ENCODE peak calls at places on chromosomes 3 and 15, in ten cellular contexts. O, X, S, V, C, E, P, Q, Y and Z are unnamed samples.

GRCh38 chr3:143482106-143483088 is 362.8 kb downstream of the CHST2 start:
- DNase-seq in O (no peak), Y (no peak), Q (no peak), X (no peak), P (no peak), V (no peak), C (no peak), S (no peak), E (no peak), Z (no peak)

GRCh38 chr15:40937762-40938529 is 8.8 kb downstream of the DLL4 start:
- DNase-seq in E (no peak), X (no peak), P (peak), O (no peak), Q (no peak), Y (no peak), V (no peak), C (no peak), S (no peak), Z (peak)

GRCh38 chr3:14481646-14482036 is 58.5 kb downstream of the GRIP2 start:
- DNase-seq in C (no peak), E (no peak), Y (no peak), S (no peak), V (no peak), Q (no peak), P (peak), O (no peak), X (peak), Z (no peak)

GRCh38 chr3:11678735-11679134 is 35.0 kb upstream of the VGLL4 start:
- DNase-seq in P (no peak), S (no peak), C (no peak), Y (no peak), E (no peak), V (no peak), X (no peak), O (no peak), Q (no peak), Z (no peak)

GRCh38 chr15:67030036-67030762 is 35.2 kb upstream of the SMAD3 start:
- DNase-seq in C (no peak), S (no peak), O (no peak), P (no peak), Q (no peak), E (no peak), V (no peak), X (no peak), Y (no peak), Z (no peak)

GRCh38 chr3:45199837-45200648 is 26.0 kb downstream of the TMEM158 start:
- DNase-seq in O (peak), S (no peak), Q (peak), P (no peak), E (peak), C (no peak), X (no peak), V (no peak), Y (peak), Z (no peak)

GRCh38 chr15:74027688-74028087 is 33.2 kb downstream of the PML start:
- DNase-seq in E (no peak), S (no peak), V (no peak), Y (no peak), C (no peak), O (no peak), P (no peak), Q (no peak), X (no peak), Z (no peak)

GRCh38 chr15:66743703-66744536 is 41.9 kb downstream of the SMAD6 start:
- DNase-seq in C (no peak), S (peak), E (peak), V (no peak), X (no peak), Q (peak), P (peak), O (peak), Y (no peak), Z (no peak)

GRCh38 chr3:136545664-136546266 is 206.4 kb downstream of the STAG1 start:
- DNase-seq in V (no peak), Q (peak), X (no peak), E (no peak), Y (peak), O (peak), S (no peak), P (no peak), C (no peak), Z (no peak)

GRCh38 chr15:75578206-75578947 is 738 bp downstream of the PTPN9 start:
- DNase-seq in O (no peak), Y (peak), P (peak), S (peak), C (no peak), Q (no peak), X (peak), E (peak), V (peak), Z (no peak)

GRCh38 chr3:183515968-183516851 is 39.3 kb downstream of the KLHL6 start:
- DNase-seq in V (no peak), P (no peak), E (no peak), Q (no peak), Y (no peak), O (no peak), X (no peak), S (no peak), C (no peak), Z (no peak)

GRCh38 chr3:130715616-130716015 is 31.0 kb downstream of the PIK3R4 start:
- DNase-seq in P (no peak), S (no peak), V (no peak), C (no peak), X (no peak), Y (no peak), E (no peak), O (no peak), Q (no peak), Z (no peak)

GRCh38 chr3:5190147-5190791 is 2.8 kb downstream of the EDEM1 start:
- DNase-seq in Y (no peak), S (no peak), E (no peak), Q (no peak), C (no peak), P (no peak), X (no peak), V (no peak), O (no peak), Z (no peak)

GRCh38 chr3:112974894-112975293 is at the start of gene CD200R1:
- DNase-seq in P (no peak), O (no peak), V (no peak), C (no peak), X (no peak), E (no peak), Q (no peak), Y (no peak), S (no peak), Z (no peak)

GRCh38 chr15:74541494-74542191 is 623 bp downstream of the ARID3B start:
- DNase-seq in Y (peak), O (peak), C (no peak), P (peak), Q (peak), S (peak), X (no peak), E (peak), V (peak), Z (no peak)

GRCh38 chr3:129608087-129608935 is 1.8 kb upstream of the PLXND1 start:
- DNase-seq in Q (peak), S (no peak), O (peak), P (peak), V (no peak), E (peak), X (no peak), Y (peak), C (no peak), Z (no peak)

GRCh38 chr15:65077981-65078352 is 1.4 kb downstream of the KBTBD13 start:
- DNase-seq in E (peak), S (peak), O (peak), P (peak), Y (peak), Q (peak), X (peak), C (no peak), V (peak), Z (peak)

GRCh38 chr3:192933779-192934456 is 16.3 kb upstream of the MB21D2 start:
- DNase-seq in V (no peak), S (no peak), X (no peak), C (no peak), E (no peak), Q (no peak), Y (no peak), P (no peak), O (peak), Z (no peak)

GRCh38 chr3:73808862-73809509 is 184.2 kb upstream of the PDZRN3 start:
- DNase-seq in S (no peak), V (no peak), Q (peak), O (peak), P (no peak), E (no peak), C (no peak), Y (no peak), X (no peak), Z (no peak)

GRCh38 chr3:98395111-98395510 is 4.6 kb downstream of the OR5K3 start:
- DNase-seq in X (no peak), O (no peak), P (no peak), E (no peak), S (no peak), Q (no peak), V (no peak), C (no peak), Y (no peak), Z (no peak)

GRCh38 chr15:100571592-100572167 is 30.3 kb downstream of the LINS1 start:
- DNase-seq in V (no peak), E (no peak), C (no peak), Y (no peak), P (no peak), Q (no peak), O (no peak), S (no peak), X (no peak), Z (no peak)

GRCh38 chr3:139654637-139655365 is 23.0 kb downstream of the NMNAT3 start:
- DNase-seq in S (no peak), Q (no peak), Y (no peak), V (no peak), C (no peak), O (no peak), X (no peak), P (no peak), E (no peak), Z (no peak)

GRCh38 chr15:27201425-27201824 is 230.4 kb downstream of the GABRG3 start:
- DNase-seq in C (no peak), O (no peak), Q (no peak), V (no peak), X (no peak), S (no peak), E (no peak), P (no peak), Y (no peak), Z (no peak)

GRCh38 chr3:129106320-129106719 is 15.3 kb downstream of the RAB43 start:
- DNase-seq in X (no peak), C (no peak), S (no peak), V (no peak), Q (no peak), Y (no peak), E (no peak), P (peak), O (no peak), Z (peak)

GRCh38 chr3:52089691-52090090 is 33.3 kb upstream of the DUSP7 start:
- DNase-seq in E (no peak), P (peak), Y (no peak), C (no peak), X (no peak), O (no peak), V (no peak), Q (no peak), S (no peak), Z (no peak)

GRCh38 chr3:33954956-33955355 is 156.5 kb downstream of the PDCD6IP start:
- DNase-seq in O (peak), Q (no peak), X (no peak), C (no peak), V (no peak), S (no peak), Y (peak), P (no peak), E (no peak), Z (no peak)

GRCh38 chr3:23590874-23591273 is 214.9 kb upstream of the UBE2E1 start:
- DNase-seq in O (no peak), P (no peak), E (no peak), Y (no peak), S (no peak), X (no peak), V (no peak), C (no peak), Q (no peak), Z (no peak)

GRCh38 chr15:65156692-65157091 is 23.1 kb upstream of the PDCD7 start:
- DNase-seq in O (no peak), E (no peak), P (no peak), Y (no peak), Q (no peak), S (no peak), V (no peak), C (no peak), X (no peak), Z (no peak)

GRCh38 chr15:22241451-22241850 is 161.1 kb downstream of the OR4M2 start:
- DNase-seq in E (no peak), Q (no peak), V (no peak), Y (no peak), X (no peak), O (no peak), P (no peak), S (no peak), C (no peak), Z (no peak)

GRCh38 chr3:82080261-82080660 is 318.8 kb upstream of the GBE1 start:
- DNase-seq in Q (peak), X (no peak), P (no peak), E (no peak), O (peak), Y (peak), V (no peak), C (no peak), S (no peak), Z (peak)

GRCh38 chr3:13200951-13201350 is 127.7 kb upstream of the IQSEC1 start:
- DNase-seq in Y (no peak), S (peak), O (peak), P (no peak), E (no peak), X (no peak), V (no peak), C (no peak), Q (no peak), Z (no peak)

GRCh38 chr15:48451241-48451640 is 120.0 kb downstream of the DUT start:
- DNase-seq in C (no peak), Y (peak), Q (no peak), V (no peak), X (no peak), P (no peak), S (no peak), O (no peak), E (no peak), Z (no peak)

GRCh38 chr3:47408839-47409229 is 28.0 kb downstream of the PTPN23 start:
- DNase-seq in X (no peak), S (no peak), V (no peak), P (no peak), O (no peak), E (no peak), C (no peak), Q (no peak), Y (no peak), Z (no peak)

GRCh38 chr3:120177151-120177550 is 82.9 kb upstream of the GSK3B start:
- DNase-seq in V (no peak), Q (peak), X (no peak), E (peak), C (peak), S (no peak), O (peak), P (peak), Y (peak), Z (peak)

GRCh38 chr15:79738198-79738597 is 158.6 kb downstream of the MTHFS start:
- DNase-seq in P (no peak), S (no peak), O (no peak), E (no peak), C (no peak), Q (no peak), Y (no peak), X (no peak), V (no peak), Z (no peak)

GRCh38 chr3:99544819-99545281 is 93.5 kb upstream of the COL8A1 start:
- DNase-seq in O (peak), V (no peak), Q (peak), Y (peak), C (no peak), X (no peak), P (peak), S (peak), E (no peak), Z (no peak)

GRCh38 chr15:73321496-73322344 is 47.0 kb downstream of the HCN4 start:
- DNase-seq in C (no peak), Y (no peak), X (peak), E (no peak), Q (no peak), S (no peak), P (no peak), O (no peak), V (peak), Z (no peak)

GRCh38 chr15:32956006-32956405 is 238.2 kb downstream of the GREM1 start:
- DNase-seq in C (peak), X (no peak), Q (peak), E (no peak), P (no peak), V (no peak), S (no peak), Y (peak), O (peak), Z (no peak)

GRCh38 chr3:129827765-129828164 is 65.7 kb downstream of the TMCC1 start:
- DNase-seq in X (peak), V (no peak), Q (no peak), S (no peak), C (no peak), Y (no peak), O (no peak), P (peak), E (no peak), Z (no peak)

DNA sequence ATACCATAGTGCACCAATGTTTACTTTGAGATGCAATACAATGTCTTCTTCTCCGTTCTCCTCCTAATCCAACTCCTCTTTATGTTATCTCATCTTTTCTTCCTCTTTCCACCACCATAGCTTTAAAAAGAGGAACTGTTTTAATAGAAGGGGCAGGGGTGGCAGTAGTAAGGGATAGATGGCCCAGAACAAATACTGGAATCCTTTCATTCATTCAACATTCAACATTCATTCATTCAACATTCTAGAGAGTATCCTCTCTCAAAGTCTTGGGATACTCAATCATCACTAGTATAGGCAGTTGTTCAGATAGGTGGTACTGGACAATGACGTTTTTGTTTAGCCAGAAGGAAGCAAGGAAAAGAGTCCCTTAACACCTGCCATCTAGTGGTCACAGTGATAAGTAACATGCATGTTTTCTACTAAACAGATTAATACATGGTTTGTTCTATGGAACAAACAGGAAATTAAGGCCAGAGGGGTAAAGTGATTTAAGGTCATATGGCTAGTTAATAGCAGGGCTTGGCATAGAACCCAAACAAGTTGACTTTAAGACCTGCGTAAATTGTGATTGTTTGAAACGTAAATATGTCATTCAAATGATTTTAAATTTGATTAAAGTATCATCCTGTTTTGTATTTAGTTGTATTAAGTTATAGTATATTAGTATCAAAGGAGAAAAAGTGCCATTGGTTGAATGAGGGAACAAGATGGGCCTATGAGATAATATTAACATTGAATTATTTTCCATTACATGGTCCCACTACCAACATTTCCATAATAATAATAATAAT is 26.9 kb upstream of the EHHADH start:
- DNase-seq in P (no peak), Y (peak), S (no peak), E (no peak), O (peak), V (no peak), X (no peak), C (peak), Q (peak), Z (no peak)
- H3K4me3 ChIP-seq in P (no peak), Y (no peak), S (no peak), E (no peak), O (no peak), V (no peak), X (no peak), C (no peak), Q (no peak), Z (no peak)

GRCh38 chr3:174377684-174378083 is 481.4 kb upstream of the NAALADL2 start:
- DNase-seq in E (no peak), Y (no peak), X (no peak), P (no peak), O (no peak), V (no peak), Q (no peak), S (no peak), C (no peak), Z (no peak)
- H3K4me3 ChIP-seq in E (no peak), Y (no peak), X (no peak), P (no peak), O (no peak), V (no peak), Q (no peak), S (no peak), C (no peak), Z (no peak)

DNA sequence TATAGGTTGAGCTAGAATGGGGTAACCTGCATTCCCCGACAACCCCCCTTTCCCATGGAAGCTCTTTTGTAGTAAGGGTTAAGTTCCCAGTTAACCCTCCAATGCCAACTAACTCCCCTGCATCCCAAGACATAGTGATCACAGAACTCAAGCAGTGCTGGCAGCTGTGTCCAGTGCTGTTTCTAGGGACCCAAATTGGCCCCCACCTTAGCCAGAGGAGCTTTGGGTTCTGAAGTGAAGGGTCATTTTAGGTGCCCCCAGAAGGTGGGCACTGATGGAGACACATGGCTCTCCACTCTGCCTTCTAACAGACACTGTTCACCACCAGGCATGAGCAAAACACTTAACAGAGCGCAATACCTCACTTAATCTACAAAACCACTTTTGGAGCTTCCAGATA is 7.1 kb downstream of the FBXL22 start:
- DNase-seq in C (no peak), X (no peak), P (peak), V (no peak), O (no peak), Q (no peak), Y (no peak), E (no peak), S (no peak), Z (no peak)
- H3K4me3 ChIP-seq in C (no peak), X (no peak), P (no peak), V (no peak), O (no peak), Q (no peak), Y (no peak), E (no peak), S (no peak), Z (no peak)

GRCh38 chr3:8627949-8628348 is 16.6 kb downstream of the SSUH2 start:
- DNase-seq in S (no peak), P (no peak), X (no peak), O (no peak), C (no peak), E (no peak), Y (no peak), V (peak), Q (no peak), Z (no peak)

GRCh38 chr3:8627541-8627940 is 17.1 kb downstream of the SSUH2 start:
- DNase-seq in O (no peak), V (peak), S (no peak), C (no peak), E (no peak), X (no peak), P (no peak), Y (no peak), Q (no peak), Z (no peak)

GRCh38 chr3:8632402-8633237 is 12.0 kb downstream of the SSUH2 start:
- DNase-seq in S (no peak), Y (no peak), O (no peak), C (no peak), P (no peak), V (peak), E (no peak), Q (no peak), X (no peak), Z (no peak)

GRCh38 chr3:8625991-8626390 is 18.6 kb downstream of the SSUH2 start:
- DNase-seq in C (no peak), Y (no peak), S (no peak), V (peak), E (no peak), O (peak), X (no peak), Q (peak), P (no peak), Z (no peak)

GRCh38 chr3:8629151-8630021 is 15.2 kb downstream of the SSUH2 start:
- DNase-seq in Q (peak), P (no peak), E (peak), S (no peak), X (no peak), C (peak), V (peak), Y (peak), O (peak), Z (no peak)
- H3K4me3 ChIP-seq in Q (no peak), P (no peak), E (no peak), S (no peak), X (no peak), C (no peak), V (no peak), Y (no peak), O (no peak), Z (no peak)

GRCh38 chr3:159948423-159949140 is 40.1 kb upstream of the IL12A start:
- DNase-seq in O (no peak), Y (no peak), P (no peak), C (no peak), E (no peak), X (no peak), V (no peak), Q (no peak), S (no peak), Z (no peak)

GRCh38 chr3:159951580-159951979 is 37.1 kb upstream of the IL12A start:
- DNase-seq in P (no peak), S (no peak), X (no peak), Q (no peak), C (no peak), Y (no peak), V (no peak), O (no peak), E (no peak), Z (no peak)

GRCh38 chr3:159947220-159947619 is 41.4 kb upstream of the IL12A start:
- DNase-seq in C (peak), O (peak), E (no peak), S (no peak), Q (peak), Y (peak), V (no peak), X (no peak), P (no peak), Z (no peak)

GRCh38 chr3:159953320-159953719 is 35.3 kb upstream of the IL12A start:
- DNase-seq in C (no peak), S (no peak), O (no peak), Y (no peak), P (no peak), V (no peak), E (no peak), X (no peak), Q (no peak), Z (no peak)

GRCh38 chr3:159950156-159950898 is 38.3 kb upstream of the IL12A start:
- DNase-seq in Q (no peak), P (no peak), E (no peak), V (no peak), X (no peak), Y (no peak), C (no peak), O (peak), S (no peak), Z (no peak)
- H3K4me3 ChIP-seq in Q (no peak), P (no peak), E (no peak), V (no peak), X (no peak), Y (no peak), C (no peak), O (no peak), S (no peak), Z (no peak)